ENCODE peak calls at places on chromosome 16, in eight cellular contexts. U is ovary, P is hepatocyte, Q is OCI-LY7, K is NT2/D1, W is DND-41, T is SK-N-SH, L is H9. M is an unnamed sample. For H3K9me3 and H3K4me1, the result is how much of the 10 kb centered on the place peaks cover.

GRCh38 chr16:22322021-22322471 is 24.8 kb downstream of the POLR3E start:
- DNase-seq in U (no peak), P (no peak), Q (no peak), K (no peak), W (no peak), T (no peak), L (no peak), M (no peak)

GRCh38 chr16:62450291-62450690 is 414.1 kb upstream of the CDH8 start:
- DNase-seq in U (no peak), P (no peak), Q (no peak), K (peak), W (no peak), T (no peak), L (no peak), M (no peak)

GRCh38 chr16:63596716-63597115 is 1525.1 kb downstream of the CDH11 start:
- DNase-seq in U (no peak), P (no peak), Q (no peak), K (no peak), W (no peak), T (no peak), L (no peak), M (no peak)

GRCh38 chr16:83348991-83349390 is 458.8 kb upstream of the HSBP1 start:
- DNase-seq in U (no peak), P (no peak), Q (no peak), K (no peak), W (no peak), T (no peak), L (no peak), M (no peak)

GRCh38 chr16:70416748-70417616 is 21.9 kb downstream of the ST3GAL2 start:
- DNase-seq in U (no peak), P (peak), Q (peak), K (no peak), W (no peak), T (no peak), L (no peak), M (no peak)

GRCh38 chr16:67936124-67936875 is at the start of gene PSMB10:
- DNase-seq in U (peak), P (peak), Q (peak), K (no peak), W (no peak), T (peak), L (no peak), M (no peak)

GRCh38 chr16:89123831-89124100 is 30.1 kb downstream of the ACSF3 start:
- DNase-seq in U (no peak), P (no peak), Q (no peak), K (no peak), W (no peak), T (no peak), L (no peak), M (no peak)

GRCh38 chr16:24036614-24037013 is 200.8 kb downstream of the PRKCB start:
- DNase-seq in U (no peak), P (peak), Q (peak), K (peak), W (peak), T (peak), L (peak), M (no peak)

GRCh38 chr16:27924411-27925118 is 138.9 kb downstream of the GSG1L start:
- DNase-seq in U (no peak), P (no peak), Q (no peak), K (no peak), W (no peak), T (no peak), L (no peak), M (no peak)

GRCh38 chr16:23876256-23876896 is 40.6 kb downstream of the PRKCB start:
- DNase-seq in U (no peak), P (no peak), Q (no peak), K (no peak), W (no peak), T (no peak), L (no peak), M (no peak)

GRCh38 chr16:61820398-61820797 is 215.8 kb downstream of the CDH8 start:
- DNase-seq in U (no peak), P (no peak), Q (no peak), K (no peak), W (no peak), T (no peak), L (no peak), M (no peak)

GRCh38 chr16:85753976-85754375 is 3.1 kb upstream of the C16orf74 start:
- DNase-seq in U (no peak), P (no peak), Q (peak), K (no peak), W (no peak), T (no peak), L (no peak), M (no peak)

GRCh38 chr16:85754403-85754802 is 3.5 kb upstream of the C16orf74 start:
- DNase-seq in U (no peak), P (no peak), Q (peak), K (no peak), W (no peak), T (no peak), L (no peak), M (no peak)

GRCh38 chr16:85753559-85753958 is 2.7 kb upstream of the C16orf74 start:
- DNase-seq in U (no peak), P (no peak), Q (no peak), K (no peak), W (no peak), T (no peak), L (no peak), M (no peak)

GRCh38 chr16:85751665-85752501 is 987 bp upstream of the C16orf74 start:
- DNase-seq in U (no peak), P (no peak), Q (peak), K (no peak), W (no peak), T (no peak), L (peak), M (no peak)

GRCh38 chr16:85752511-85753420 is 1.9 kb upstream of the C16orf74 start:
- DNase-seq in U (no peak), P (peak), Q (peak), K (no peak), W (no peak), T (peak), L (peak), M (no peak)
- H3K9me3 ChIP-seq in U (under half), P (under half), Q (under half), K (under half), W (under half), T (under half), L (under half), M (under half)

GRCh38 chr16:66457888-66458287 is 30.8 kb downstream of the BEAN1 start:
- DNase-seq in U (no peak), P (no peak), Q (no peak), K (no peak), W (no peak), T (no peak), L (no peak), M (no peak)

GRCh38 chr16:66458292-66458691 is 31.2 kb downstream of the BEAN1 start:
- DNase-seq in U (no peak), P (no peak), Q (no peak), K (no peak), W (no peak), T (no peak), L (no peak), M (no peak)

GRCh38 chr16:66460703-66461102 is 33.6 kb downstream of the BEAN1 start:
- DNase-seq in U (no peak), P (no peak), Q (no peak), K (no peak), W (no peak), T (no peak), L (no peak), M (no peak)

GRCh38 chr16:66459878-66460277 is 32.8 kb downstream of the BEAN1 start:
- DNase-seq in U (no peak), P (no peak), Q (no peak), K (no peak), W (no peak), T (no peak), L (peak), M (no peak)

GRCh38 chr16:66458853-66459252 is 31.8 kb downstream of the BEAN1 start:
- DNase-seq in U (no peak), P (no peak), Q (no peak), K (no peak), W (no peak), T (no peak), L (no peak), M (no peak)
- H3K4me1 ChIP-seq in U (under half), P (under half), Q (under half), K (under half), W (under half), T (under half), L (under half), M (under half)

GRCh38 chr16:35450648-35451047 is 1991.2 kb downstream of the TP53TG3F start:
- DNase-seq in U (no peak), P (no peak), Q (no peak), K (no peak), W (no peak), T (no peak), L (no peak), M (no peak)
- H3K9me3 ChIP-seq in U (under half), P (under half), Q (under half), K (half or more), W (under half), T (under half), L (half or more), M (under half)

DNA sequence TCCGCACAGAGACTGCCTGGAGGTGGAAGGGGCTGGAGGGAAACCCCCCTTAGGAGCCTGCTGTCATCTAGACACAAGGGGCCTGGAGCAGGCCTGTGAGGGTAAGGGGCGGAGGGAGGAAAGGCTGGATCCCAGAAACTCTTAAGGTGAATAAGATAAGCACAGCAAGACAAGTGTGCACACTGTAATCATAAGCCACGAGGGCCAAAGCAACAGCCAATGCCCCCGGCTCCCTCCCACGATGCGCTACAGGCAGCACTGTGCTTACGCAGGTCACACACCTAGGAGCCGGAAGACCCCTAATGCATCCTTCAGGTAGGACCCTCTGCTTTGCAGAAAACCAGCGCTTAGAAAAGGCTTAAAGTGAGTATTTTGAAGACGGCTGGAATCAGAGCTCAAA is 24.6 kb downstream of the ZFHX3 start:
- DNase-seq in U (no peak), P (no peak), Q (no peak), K (no peak), W (no peak), T (no peak), L (no peak), M (no peak)
- H3K4me1 ChIP-seq in U (under half), P (under half), Q (under half), K (under half), W (under half), T (under half), L (under half), M (half or more)

DNA sequence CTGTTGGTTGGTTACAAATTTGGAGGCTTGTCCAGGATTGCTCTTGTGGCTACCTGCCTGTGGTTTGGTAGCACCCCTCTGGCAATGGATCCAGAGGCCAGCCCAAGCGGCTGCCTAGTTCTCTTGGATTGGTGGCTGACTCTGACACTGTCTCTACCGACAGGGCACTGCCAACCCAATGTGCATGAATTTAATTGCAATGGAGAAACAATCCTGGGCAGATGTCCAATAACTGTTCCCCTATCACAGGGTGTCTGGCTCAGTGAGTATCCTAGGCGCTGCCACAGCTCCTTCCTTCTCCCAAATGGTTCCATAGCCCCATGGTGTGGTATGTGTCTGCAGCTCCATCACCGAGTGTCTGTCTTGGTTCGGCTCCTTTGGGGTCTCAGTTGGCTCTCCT is 19.5 kb downstream of the N4BP1 start:
- DNase-seq in U (no peak), P (no peak), Q (no peak), K (no peak), W (no peak), T (no peak), L (no peak), M (no peak)
- H3K9me3 ChIP-seq in U (under half), P (under half), Q (under half), K (half or more), W (half or more), T (under half), L (under half), M (under half)

GRCh38 chr16:85286970-85287814 is 174.9 kb upstream of the CIBAR2 start:
- DNase-seq in U (no peak), P (no peak), Q (no peak), K (no peak), W (no peak), T (peak), L (no peak), M (peak)

GRCh38 chr16:85289760-85290625 is 177.7 kb upstream of the CIBAR2 start:
- DNase-seq in U (no peak), P (no peak), Q (no peak), K (no peak), W (no peak), T (no peak), L (no peak), M (no peak)

GRCh38 chr16:85286066-85286712 is 173.9 kb upstream of the CIBAR2 start:
- DNase-seq in U (peak), P (no peak), Q (no peak), K (no peak), W (no peak), T (peak), L (no peak), M (peak)

GRCh38 chr16:85288869-85289660 is 176.8 kb upstream of the CIBAR2 start:
- DNase-seq in U (no peak), P (no peak), Q (no peak), K (no peak), W (no peak), T (no peak), L (no peak), M (no peak)

GRCh38 chr16:85288341-85288868 is 176.1 kb upstream of the CIBAR2 start:
- DNase-seq in U (no peak), P (no peak), Q (no peak), K (no peak), W (no peak), T (no peak), L (no peak), M (no peak)
- H3K4me1 ChIP-seq in U (under half), P (under half), Q (under half), K (under half), W (under half), T (under half), L (under half), M (under half)

M was measured in gastrocnemius medialis.